ENCODE peak calls at places on chromosomes 12 and 14, in four cellular contexts. Q is B cell, B is HTR-8/SVneo, A is left cardiac atrium. O is an unnamed sample.

GRCh38 chr12:119791453-119791852 is 85.7 kb downstream of the CIT start:
- DNase-seq in Q (no peak), B (no peak), A (no peak), O (no peak)

GRCh38 chr12:76944892-76945291 is 66.1 kb upstream of the CSRP2 start:
- DNase-seq in Q (no peak), B (no peak), A (no peak), O (no peak)

GRCh38 chr12:5407457-5407856 is 24.5 kb upstream of the NTF3 start:
- DNase-seq in Q (no peak), B (no peak), A (no peak), O (no peak)

GRCh38 chr12:1864456-1864855 is 44.1 kb downstream of the LRTM2 start:
- DNase-seq in Q (no peak), B (no peak), A (no peak), O (no peak)

GRCh38 chr14:100726812-100727564 is at the start of gene DLK1:
- DNase-seq in Q (no peak), B (no peak), A (no peak), O (no peak)

GRCh38 chr14:99537399-99537798 is 56.2 kb downstream of the CCNK start:
- DNase-seq in Q (no peak), B (peak; percentile 87), A (no peak), O (no peak)

GRCh38 chr12:49019435-49020317 is 1.1 kb upstream of the PRKAG1 start:
- DNase-seq in Q (peak; percentile 75), B (peak; percentile 54), A (no peak), O (no peak)

GRCh38 chr14:93092606-93093556 is 22.8 kb downstream of the ITPK1 start:
- DNase-seq in Q (no peak), B (no peak), A (no peak), O (no peak)

GRCh38 chr12:46664771-46665287 is 161.0 kb downstream of the SLC38A4 start:
- DNase-seq in Q (no peak), B (peak; percentile 73), A (no peak), O (peak; percentile 82)

GRCh38 chr14:92651106-92651792 is 97.2 kb downstream of the LGMN start:
- DNase-seq in Q (peak; percentile 83), B (no peak), A (peak; percentile 52), O (no peak)

GRCh38 chr14:37153483-37153882 is 18.9 kb downstream of the SLC25A21 start:
- DNase-seq in Q (no peak), B (no peak), A (no peak), O (no peak)

GRCh38 chr14:50237448-50237847 is 6.1 kb upstream of the SOS2 start:
- DNase-seq in Q (no peak), B (no peak), A (no peak), O (no peak)

GRCh38 chr14:96016761-96017160 is 22.4 kb upstream of the C14orf132 start:
- DNase-seq in Q (no peak), B (no peak), A (no peak), O (no peak)

GRCh38 chr14:65170318-65170717 is 68.0 kb upstream of the MAX start:
- DNase-seq in Q (no peak), B (no peak), A (no peak), O (no peak)

GRCh38 chr12:118064608-118065007 is 3.6 kb upstream of the WSB2 start:
- DNase-seq in Q (peak; percentile 41), B (no peak), A (no peak), O (no peak)

GRCh38 chr14:73749706-73750105 is 35.5 kb upstream of the PNMA1 start:
- DNase-seq in Q (no peak), B (no peak), A (no peak), O (no peak)

GRCh38 chr14:94483729-94484275 is 7.8 kb upstream of the SERPINA9 start:
- DNase-seq in Q (no peak), B (peak; percentile 29), A (no peak), O (no peak)

GRCh38 chr12:93957870-93958269 is 190.5 kb upstream of the PLXNC1 start:
- DNase-seq in Q (no peak), B (no peak), A (no peak), O (no peak)

GRCh38 chr14:71651228-71651627 is 281.0 kb upstream of the RGS6 start:
- DNase-seq in Q (no peak), B (peak; percentile 19), A (no peak), O (peak; percentile 48)

GRCh38 chr14:24851837-24852236 is 198.1 kb downstream of the STXBP6 start:
- DNase-seq in Q (no peak), B (no peak), A (no peak), O (no peak)

GRCh38 chr14:94388027-94388895 is at the start of gene SERPINA1:
- DNase-seq in Q (no peak), B (no peak), A (no peak), O (no peak)

GRCh38 chr14:33674716-33675115 is 276.2 kb downstream of the EGLN3 start:
- DNase-seq in Q (no peak), B (no peak), A (no peak), O (no peak)

GRCh38 chr14:68686724-68687123 is 106.1 kb downstream of the ZFP36L1 start:
- DNase-seq in Q (no peak), B (no peak), A (no peak), O (no peak)